ENCODE peak calls at places on chromosome 13, in six cellular contexts. Y is mesothelial cell of epicardium, H is left ventricle myocardium inferior, G is M059J, I is neuronal stem cell, X is psoas muscle. D is an unnamed sample.

GRCh38 chr13:43484432-43485225 is 302.1 kb downstream of the ENOX1 start:
- DNase-seq in Y (no peak), H (no peak), G (no peak), I (no peak), X (no peak), D (no peak)

GRCh38 chr13:94479559-94480095 is at the start of gene DCT:
- DNase-seq in Y (no peak), H (no peak), G (no peak), I (peak), X (no peak), D (no peak)

GRCh38 chr13:33380487-33381079 is 95.0 kb upstream of the STARD13 start:
- DNase-seq in Y (no peak), H (no peak), G (no peak), I (no peak), X (no peak), D (no peak)

GRCh38 chr13:93244918-93245280 is 18.3 kb downstream of the GPC6 start:
- DNase-seq in Y (no peak), H (no peak), G (peak), I (no peak), X (no peak), D (no peak)

GRCh38 chr13:88118952-88119351 is 447.8 kb downstream of the SLITRK5 start:
- DNase-seq in Y (no peak), H (no peak), G (no peak), I (no peak), X (no peak), D (no peak)

GRCh38 chr13:112174476-112175110 is 107.6 kb downstream of the SOX1 start:
- DNase-seq in Y (no peak), H (no peak), G (peak), I (no peak), X (no peak), D (peak)

GRCh38 chr13:110445183-110445582 is 116.3 kb downstream of the RAB20 start:
- DNase-seq in Y (no peak), H (no peak), G (no peak), I (no peak), X (no peak), D (no peak)

GRCh38 chr13:93535256-93535655 is 308.6 kb downstream of the GPC6 start:
- DNase-seq in Y (no peak), H (no peak), G (no peak), I (no peak), X (no peak), D (no peak)

GRCh38 chr13:111555268-111555633 is 234.8 kb downstream of the TEX29 start:
- DNase-seq in Y (no peak), H (no peak), G (no peak), I (no peak), X (no peak), D (no peak)

GRCh38 chr13:61777281-61777680 is 361.6 kb upstream of the PCDH20 start:
- DNase-seq in Y (no peak), H (no peak), G (no peak), I (no peak), X (no peak), D (no peak)

GRCh38 chr13:94233401-94233800 is 246.1 kb downstream of the DCT start:
- DNase-seq in Y (no peak), H (peak), G (peak), I (no peak), X (peak), D (peak)

GRCh38 chr13:102286326-102286725 is 115.5 kb downstream of the FGF14 start:
- DNase-seq in Y (no peak), H (no peak), G (peak), I (no peak), X (no peak), D (no peak)

GRCh38 chr13:110907951-110908898 is 6.6 kb downstream of the ANKRD10 start:
- DNase-seq in Y (no peak), H (no peak), G (peak), I (no peak), X (no peak), D (no peak)

GRCh38 chr13:106550570-106551135 is 15.2 kb upstream of the EFNB2 start:
- DNase-seq in Y (no peak), H (no peak), G (no peak), I (no peak), X (no peak), D (no peak)

GRCh38 chr13:30713133-30713532 is 22.2 kb upstream of the ALOX5AP start:
- DNase-seq in Y (no peak), H (no peak), G (peak), I (no peak), X (peak), D (peak)

GRCh38 chr13:73778242-73778864 is 355.9 kb downstream of the KLF12 start:
- DNase-seq in Y (no peak), H (no peak), G (no peak), I (no peak), X (no peak), D (no peak)

GRCh38 chr13:91133941-91134772 is 213.3 kb upstream of the MIR17HG start:
- DNase-seq in Y (no peak), H (no peak), G (peak), I (peak), X (no peak), D (no peak)

GRCh38 chr13:79392882-79393563 is 13.0 kb downstream of the RBM26 start:
- DNase-seq in Y (no peak), H (no peak), G (peak), I (no peak), X (no peak), D (no peak)

GRCh38 chr13:31138515-31138914 is 23.2 kb downstream of the HSPH1 start:
- DNase-seq in Y (no peak), H (no peak), G (no peak), I (no peak), X (no peak), D (no peak)

GRCh38 chr13:98411617-98412310 is 165.1 kb downstream of the STK24 start:
- DNase-seq in Y (no peak), H (peak), G (no peak), I (no peak), X (peak), D (peak)

GRCh38 chr13:51148952-51149573 is 38.0 kb upstream of the C13orf42 start:
- DNase-seq in Y (no peak), H (no peak), G (peak), I (peak), X (no peak), D (no peak)

GRCh38 chr13:77898097-77898496 is 20.5 kb downstream of the EDNRB start:
- DNase-seq in Y (no peak), H (no peak), G (peak), I (no peak), X (no peak), D (no peak)